ENCODE peak calls at places on chromosomes 5 and 9, in nine cellular contexts. One of them, this sample, is unnamed. For H3K4me1, H3K36me3 and H3K9me3, the result is how much of the 10 kb centered on the place peaks cover.

GRCh38 chr9:123923884-123924283 is 6.0 kb downstream of the DENND1A start:
- DNase-seq in CD8-positive, alpha-beta memory T cell: no peak
- DNase-seq in psoas muscle: no peak
- DNase-seq in aorta: no peak
- DNase-seq in mucosa of descending colon: no peak
- DNase-seq in neuronal stem cell: no peak
- DNase-seq in mammary epithelial cell: no peak
- DNase-seq in stomach: no peak
- DNase-seq in HCT116: no peak
- DNase-seq in this sample: no peak

GRCh38 chr9:136050706-136051567 is 44.2 kb downstream of the NACC2 start:
- DNase-seq in psoas muscle: no peak
- DNase-seq in CD8-positive, alpha-beta memory T cell: no peak
- DNase-seq in mammary epithelial cell: peak
- DNase-seq in neuronal stem cell: peak
- DNase-seq in stomach: no peak
- DNase-seq in aorta: no peak
- DNase-seq in mucosa of descending colon: peak
- DNase-seq in HCT116: no peak
- DNase-seq in this sample: no peak

GRCh38 chr9:121222524-121223171 is 21.0 kb upstream of the RAB14 start:
- DNase-seq in aorta: no peak
- DNase-seq in stomach: no peak
- DNase-seq in mammary epithelial cell: peak
- DNase-seq in HCT116: peak
- DNase-seq in CD8-positive, alpha-beta memory T cell: no peak
- DNase-seq in mucosa of descending colon: no peak
- DNase-seq in psoas muscle: no peak
- DNase-seq in neuronal stem cell: no peak
- DNase-seq in this sample: no peak

GRCh38 chr9:130138791-130139190 is 33.4 kb upstream of the NCS1 start:
- DNase-seq in HCT116: no peak
- DNase-seq in psoas muscle: peak
- DNase-seq in mammary epithelial cell: peak
- DNase-seq in CD8-positive, alpha-beta memory T cell: no peak
- DNase-seq in neuronal stem cell: no peak
- DNase-seq in stomach: no peak
- DNase-seq in mucosa of descending colon: peak
- DNase-seq in aorta: no peak
- DNase-seq in this sample: no peak

GRCh38 chr5:114324282-114324681 is 37.6 kb upstream of the KCNN2 start:
- DNase-seq in neuronal stem cell: no peak
- DNase-seq in stomach: no peak
- DNase-seq in HCT116: no peak
- DNase-seq in mammary epithelial cell: no peak
- DNase-seq in aorta: no peak
- DNase-seq in mucosa of descending colon: no peak
- DNase-seq in CD8-positive, alpha-beta memory T cell: no peak
- DNase-seq in psoas muscle: no peak
- DNase-seq in this sample: no peak

GRCh38 chr9:79362100-79363081 is 209.4 kb upstream of the TLE4 start:
- DNase-seq in mucosa of descending colon: no peak
- DNase-seq in HCT116: no peak
- DNase-seq in neuronal stem cell: no peak
- DNase-seq in stomach: no peak
- DNase-seq in aorta: no peak
- DNase-seq in mammary epithelial cell: no peak
- DNase-seq in CD8-positive, alpha-beta memory T cell: no peak
- DNase-seq in psoas muscle: no peak
- DNase-seq in this sample: no peak

GRCh38 chr5:5165541-5166002 is 25.4 kb downstream of the ADAMTS16 start:
- DNase-seq in stomach: no peak
- DNase-seq in mammary epithelial cell: no peak
- DNase-seq in HCT116: no peak
- DNase-seq in aorta: no peak
- DNase-seq in psoas muscle: no peak
- DNase-seq in CD8-positive, alpha-beta memory T cell: no peak
- DNase-seq in mucosa of descending colon: no peak
- DNase-seq in neuronal stem cell: no peak
- DNase-seq in this sample: no peak

GRCh38 chr5:53109041-53109435 is 519 bp downstream of the MOCS2 start:
- DNase-seq in neuronal stem cell: peak
- DNase-seq in aorta: no peak
- DNase-seq in mammary epithelial cell: peak
- DNase-seq in mucosa of descending colon: no peak
- DNase-seq in stomach: no peak
- DNase-seq in psoas muscle: no peak
- DNase-seq in HCT116: no peak
- DNase-seq in CD8-positive, alpha-beta memory T cell: no peak
- DNase-seq in this sample: no peak

GRCh38 chr9:96486351-96487029 is 36.5 kb downstream of the HABP4 start:
- DNase-seq in stomach: peak
- DNase-seq in HCT116: no peak
- DNase-seq in mammary epithelial cell: no peak
- DNase-seq in neuronal stem cell: no peak
- DNase-seq in mucosa of descending colon: no peak
- DNase-seq in psoas muscle: peak
- DNase-seq in aorta: no peak
- DNase-seq in CD8-positive, alpha-beta memory T cell: no peak
- DNase-seq in this sample: peak

GRCh38 chr9:80061940-80062339 is 490.2 kb downstream of the TLE4 start:
- DNase-seq in mucosa of descending colon: no peak
- DNase-seq in neuronal stem cell: no peak
- DNase-seq in mammary epithelial cell: peak
- DNase-seq in HCT116: no peak
- DNase-seq in stomach: no peak
- DNase-seq in aorta: no peak
- DNase-seq in psoas muscle: no peak
- DNase-seq in CD8-positive, alpha-beta memory T cell: no peak
- DNase-seq in this sample: no peak

GRCh38 chr5:172795401-172795977 is 24.5 kb upstream of the DUSP1 start:
- DNase-seq in aorta: peak
- DNase-seq in psoas muscle: peak
- DNase-seq in CD8-positive, alpha-beta memory T cell: no peak
- DNase-seq in HCT116: no peak
- DNase-seq in mammary epithelial cell: no peak
- DNase-seq in stomach: peak
- DNase-seq in neuronal stem cell: no peak
- DNase-seq in mucosa of descending colon: peak
- DNase-seq in this sample: peak

GRCh38 chr9:87594218-87594617 is 96.6 kb downstream of the DAPK1 start:
- DNase-seq in HCT116: no peak
- DNase-seq in psoas muscle: no peak
- DNase-seq in mammary epithelial cell: no peak
- DNase-seq in neuronal stem cell: no peak
- DNase-seq in CD8-positive, alpha-beta memory T cell: no peak
- DNase-seq in mucosa of descending colon: no peak
- DNase-seq in aorta: no peak
- DNase-seq in stomach: no peak
- DNase-seq in this sample: no peak

GRCh38 chr5:96963267-96963666 is 27.4 kb downstream of the LNPEP start:
- DNase-seq in mammary epithelial cell: no peak
- DNase-seq in aorta: no peak
- DNase-seq in neuronal stem cell: no peak
- DNase-seq in mucosa of descending colon: no peak
- DNase-seq in HCT116: no peak
- DNase-seq in psoas muscle: peak
- DNase-seq in CD8-positive, alpha-beta memory T cell: no peak
- DNase-seq in stomach: no peak
- DNase-seq in this sample: peak
- H3K4me1 ChIP-seq in mammary epithelial cell: under half
- H3K4me1 ChIP-seq in aorta: under half
- H3K4me1 ChIP-seq in neuronal stem cell: under half
- H3K4me1 ChIP-seq in mucosa of descending colon: under half
- H3K4me1 ChIP-seq in HCT116: under half
- H3K4me1 ChIP-seq in psoas muscle: under half
- H3K4me1 ChIP-seq in CD8-positive, alpha-beta memory T cell: half or more
- H3K4me1 ChIP-seq in stomach: under half
- H3K4me1 ChIP-seq in this sample: half or more

DNA sequence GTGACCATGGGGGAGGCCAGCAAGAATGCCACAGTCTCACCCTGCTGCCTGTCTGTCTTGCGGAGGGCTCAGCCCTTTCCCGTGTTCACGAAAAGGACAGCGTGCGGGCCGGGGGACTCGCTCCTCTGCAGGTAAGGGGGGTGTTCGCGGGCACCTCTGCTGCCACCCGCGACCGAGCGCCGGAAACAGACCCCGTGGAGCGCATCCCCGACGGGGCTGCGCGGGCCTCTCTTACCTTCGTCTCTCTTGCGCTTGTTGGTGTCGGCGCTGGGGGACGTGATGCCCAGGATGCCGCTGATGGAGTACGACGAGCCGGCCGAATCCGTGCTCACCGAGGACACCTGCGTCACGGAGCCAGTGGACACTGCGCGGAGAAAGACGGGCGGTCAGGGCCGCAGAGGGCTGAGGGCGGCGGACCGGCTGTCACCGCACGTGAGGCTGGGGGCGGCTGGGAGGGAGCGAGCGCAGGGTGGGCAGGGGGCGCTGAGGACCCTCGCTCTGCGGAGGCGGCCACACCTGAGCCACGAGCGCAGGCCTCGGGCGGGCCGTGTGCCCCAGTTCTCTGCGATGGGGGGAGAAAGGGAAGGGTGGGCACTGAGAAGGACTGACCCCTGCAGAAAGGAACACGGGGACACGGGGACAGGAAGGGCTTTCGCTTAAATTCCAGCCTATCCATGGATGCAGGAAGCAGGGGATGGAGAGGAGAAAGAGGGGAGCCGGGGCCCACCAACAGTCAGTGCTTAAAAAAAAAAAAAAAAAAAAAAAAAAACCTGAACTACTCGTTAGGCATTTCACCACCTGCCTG is 31.5 kb downstream of the PAX5 start:
- DNase-seq in CD8-positive, alpha-beta memory T cell: no peak
- DNase-seq in mammary epithelial cell: no peak
- DNase-seq in psoas muscle: no peak
- DNase-seq in HCT116: no peak
- DNase-seq in aorta: peak
- DNase-seq in neuronal stem cell: no peak
- DNase-seq in stomach: no peak
- DNase-seq in mucosa of descending colon: no peak
- DNase-seq in this sample: no peak
- H3K36me3 ChIP-seq in CD8-positive, alpha-beta memory T cell: under half
- H3K36me3 ChIP-seq in mammary epithelial cell: under half
- H3K36me3 ChIP-seq in psoas muscle: under half
- H3K36me3 ChIP-seq in HCT116: under half
- H3K36me3 ChIP-seq in aorta: under half
- H3K36me3 ChIP-seq in neuronal stem cell: half or more
- H3K36me3 ChIP-seq in stomach: under half
- H3K36me3 ChIP-seq in mucosa of descending colon: under half
- H3K36me3 ChIP-seq in this sample: under half

GRCh38 chr5:158669275-158669674 is 430.4 kb downstream of the EBF1 start:
- DNase-seq in stomach: no peak
- DNase-seq in mammary epithelial cell: no peak
- DNase-seq in HCT116: no peak
- DNase-seq in mucosa of descending colon: no peak
- DNase-seq in psoas muscle: no peak
- DNase-seq in aorta: no peak
- DNase-seq in neuronal stem cell: no peak
- DNase-seq in CD8-positive, alpha-beta memory T cell: no peak
- DNase-seq in this sample: no peak

DNA sequence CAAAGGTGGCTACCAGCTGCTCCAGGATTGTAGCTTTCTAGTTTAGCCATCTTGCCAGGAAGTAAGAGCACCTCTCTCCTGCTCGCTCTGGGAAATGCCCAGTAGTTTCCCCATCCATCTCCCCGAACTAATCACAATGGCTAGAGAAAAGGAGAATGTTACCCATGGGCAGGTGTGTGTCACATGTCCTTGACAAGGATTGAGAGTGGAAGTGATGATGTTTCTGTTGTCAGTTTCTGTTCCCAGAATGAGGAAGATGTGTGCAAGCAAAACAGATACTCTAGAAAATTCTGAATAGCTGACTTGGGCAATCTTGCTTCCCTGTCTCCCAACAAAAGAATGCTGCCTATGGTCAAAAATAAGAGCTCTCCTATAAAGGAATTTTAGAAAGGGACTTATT is 429.5 kb downstream of the EBF1 start:
- DNase-seq in stomach: no peak
- DNase-seq in CD8-positive, alpha-beta memory T cell: no peak
- DNase-seq in mammary epithelial cell: no peak
- DNase-seq in psoas muscle: no peak
- DNase-seq in neuronal stem cell: no peak
- DNase-seq in mucosa of descending colon: no peak
- DNase-seq in aorta: no peak
- DNase-seq in HCT116: no peak
- DNase-seq in this sample: no peak
- H3K9me3 ChIP-seq in stomach: under half
- H3K9me3 ChIP-seq in CD8-positive, alpha-beta memory T cell: under half
- H3K9me3 ChIP-seq in mammary epithelial cell: under half
- H3K9me3 ChIP-seq in psoas muscle: under half
- H3K9me3 ChIP-seq in neuronal stem cell: under half
- H3K9me3 ChIP-seq in mucosa of descending colon: under half
- H3K9me3 ChIP-seq in aorta: under half
- H3K9me3 ChIP-seq in HCT116: under half
- H3K9me3 ChIP-seq in this sample: under half

DNA sequence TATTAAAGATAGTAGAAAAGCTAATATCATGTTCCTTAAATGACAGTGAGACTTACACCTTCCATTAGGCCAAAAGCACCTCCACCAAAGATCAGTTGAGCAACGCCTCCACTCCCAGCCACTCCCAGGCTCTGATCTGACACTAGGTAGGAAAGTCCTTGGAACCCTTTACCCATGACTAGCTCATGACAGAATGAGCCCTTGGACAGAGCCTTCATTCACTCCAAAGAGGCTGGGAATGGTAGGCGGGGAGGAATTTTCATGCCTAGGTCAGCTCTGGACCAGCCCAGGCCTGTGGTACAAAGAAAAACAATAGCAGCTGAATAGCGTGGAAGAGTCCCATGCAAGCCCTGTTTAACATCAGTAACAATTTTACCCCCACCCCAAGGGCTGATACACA is 493.7 kb downstream of the NR2F1-AS1 start:
- DNase-seq in HCT116: no peak
- DNase-seq in mammary epithelial cell: peak
- DNase-seq in aorta: no peak
- DNase-seq in mucosa of descending colon: no peak
- DNase-seq in neuronal stem cell: no peak
- DNase-seq in stomach: no peak
- DNase-seq in psoas muscle: no peak
- DNase-seq in CD8-positive, alpha-beta memory T cell: no peak
- DNase-seq in this sample: no peak
- H3K4me1 ChIP-seq in HCT116: under half
- H3K4me1 ChIP-seq in mammary epithelial cell: under half
- H3K4me1 ChIP-seq in aorta: under half
- H3K4me1 ChIP-seq in mucosa of descending colon: under half
- H3K4me1 ChIP-seq in neuronal stem cell: under half
- H3K4me1 ChIP-seq in stomach: under half
- H3K4me1 ChIP-seq in psoas muscle: under half
- H3K4me1 ChIP-seq in CD8-positive, alpha-beta memory T cell: under half
- H3K4me1 ChIP-seq in this sample: under half